ENCODE peak calls at places on chromosomes 16 and 17, in seven cellular contexts. One of them, this sample, is unnamed.

GRCh38 chr17:51486091-51486490 is 225.7 kb downstream of the UTP18 start:
- DNase-seq in HS-5: no peak
- DNase-seq in GM12878: no peak
- DNase-seq in stimulated activated CD4-positive, alpha-beta T cell treated with anti-CD3 and anti-CD28 coated beads, Interleukin-15, amount 100 ng/mL, for 24 hours: no peak
- DNase-seq in tibial artery: no peak
- DNase-seq in transverse colon: no peak
- DNase-seq in lung microvascular endothelial cell: no peak
- DNase-seq in this sample: no peak

GRCh38 chr16:85463228-85463611 is 149.9 kb upstream of the GSE1 start:
- DNase-seq in tibial artery: no peak
- DNase-seq in HS-5: no peak
- DNase-seq in transverse colon: no peak
- DNase-seq in GM12878: no peak
- DNase-seq in stimulated activated CD4-positive, alpha-beta T cell treated with anti-CD3 and anti-CD28 coated beads, Interleukin-15, amount 100 ng/mL, for 24 hours: no peak
- DNase-seq in lung microvascular endothelial cell: no peak
- DNase-seq in this sample: no peak

GRCh38 chr16:35391328-35391727 is 1931.9 kb downstream of the TP53TG3F start:
- DNase-seq in transverse colon: no peak
- DNase-seq in stimulated activated CD4-positive, alpha-beta T cell treated with anti-CD3 and anti-CD28 coated beads, Interleukin-15, amount 100 ng/mL, for 24 hours: peak
- DNase-seq in lung microvascular endothelial cell: peak
- DNase-seq in GM12878: no peak
- DNase-seq in HS-5: peak
- DNase-seq in tibial artery: no peak
- DNase-seq in this sample: peak

GRCh38 chr17:59434429-59434828 is 103.0 kb downstream of the YPEL2 start:
- DNase-seq in stimulated activated CD4-positive, alpha-beta T cell treated with anti-CD3 and anti-CD28 coated beads, Interleukin-15, amount 100 ng/mL, for 24 hours: no peak
- DNase-seq in GM12878: no peak
- DNase-seq in lung microvascular endothelial cell: no peak
- DNase-seq in transverse colon: no peak
- DNase-seq in tibial artery: no peak
- DNase-seq in HS-5: no peak
- DNase-seq in this sample: no peak

GRCh38 chr16:89996178-89996489 is 23.1 kb downstream of the DBNDD1 start:
- DNase-seq in lung microvascular endothelial cell: no peak
- DNase-seq in GM12878: no peak
- DNase-seq in tibial artery: no peak
- DNase-seq in HS-5: no peak
- DNase-seq in stimulated activated CD4-positive, alpha-beta T cell treated with anti-CD3 and anti-CD28 coated beads, Interleukin-15, amount 100 ng/mL, for 24 hours: no peak
- DNase-seq in transverse colon: no peak
- DNase-seq in this sample: no peak

GRCh38 chr17:82120148-82120547 is 22.1 kb upstream of the FASN start:
- DNase-seq in stimulated activated CD4-positive, alpha-beta T cell treated with anti-CD3 and anti-CD28 coated beads, Interleukin-15, amount 100 ng/mL, for 24 hours: peak
- DNase-seq in GM12878: no peak
- DNase-seq in HS-5: no peak
- DNase-seq in transverse colon: no peak
- DNase-seq in tibial artery: no peak
- DNase-seq in lung microvascular endothelial cell: no peak
- DNase-seq in this sample: no peak

GRCh38 chr16:14632693-14633569 is at the start of gene BFAR:
- DNase-seq in transverse colon: peak
- DNase-seq in stimulated activated CD4-positive, alpha-beta T cell treated with anti-CD3 and anti-CD28 coated beads, Interleukin-15, amount 100 ng/mL, for 24 hours: peak
- DNase-seq in HS-5: peak
- DNase-seq in GM12878: peak
- DNase-seq in lung microvascular endothelial cell: peak
- DNase-seq in tibial artery: peak
- DNase-seq in this sample: peak

GRCh38 chr16:10851512-10851911 is 25.5 kb upstream of the CIITA start:
- DNase-seq in transverse colon: no peak
- DNase-seq in tibial artery: no peak
- DNase-seq in GM12878: no peak
- DNase-seq in HS-5: no peak
- DNase-seq in lung microvascular endothelial cell: peak
- DNase-seq in stimulated activated CD4-positive, alpha-beta T cell treated with anti-CD3 and anti-CD28 coated beads, Interleukin-15, amount 100 ng/mL, for 24 hours: no peak
- DNase-seq in this sample: no peak

GRCh38 chr16:10944249-10945064 is at the start of gene CLEC16A:
- DNase-seq in lung microvascular endothelial cell: peak
- DNase-seq in HS-5: peak
- DNase-seq in tibial artery: peak
- DNase-seq in stimulated activated CD4-positive, alpha-beta T cell treated with anti-CD3 and anti-CD28 coated beads, Interleukin-15, amount 100 ng/mL, for 24 hours: peak
- DNase-seq in transverse colon: peak
- DNase-seq in GM12878: peak
- DNase-seq in this sample: peak

GRCh38 chr16:67645397-67646121 is 615 bp downstream of the CARMIL2 start:
- DNase-seq in tibial artery: no peak
- DNase-seq in lung microvascular endothelial cell: no peak
- DNase-seq in HS-5: no peak
- DNase-seq in stimulated activated CD4-positive, alpha-beta T cell treated with anti-CD3 and anti-CD28 coated beads, Interleukin-15, amount 100 ng/mL, for 24 hours: no peak
- DNase-seq in GM12878: no peak
- DNase-seq in transverse colon: no peak
- DNase-seq in this sample: no peak

GRCh38 chr17:60743812-60744211 is 66.2 kb downstream of the BCAS3 start:
- DNase-seq in tibial artery: no peak
- DNase-seq in GM12878: no peak
- DNase-seq in transverse colon: no peak
- DNase-seq in stimulated activated CD4-positive, alpha-beta T cell treated with anti-CD3 and anti-CD28 coated beads, Interleukin-15, amount 100 ng/mL, for 24 hours: no peak
- DNase-seq in lung microvascular endothelial cell: no peak
- DNase-seq in HS-5: no peak
- DNase-seq in this sample: no peak

GRCh38 chr17:76246080-76247066 is 6.1 kb upstream of the RNF157 start:
- DNase-seq in tibial artery: peak
- DNase-seq in stimulated activated CD4-positive, alpha-beta T cell treated with anti-CD3 and anti-CD28 coated beads, Interleukin-15, amount 100 ng/mL, for 24 hours: peak
- DNase-seq in transverse colon: peak
- DNase-seq in GM12878: peak
- DNase-seq in HS-5: no peak
- DNase-seq in lung microvascular endothelial cell: no peak
- DNase-seq in this sample: no peak

This sample was measured in mucosa of gallbladder.